ENCODE peak calls at places on chromosomes 4 and X, in nine cellular contexts. Q is LNCaP clone FGC; Y is activated CD4-positive, alpha-beta T cell treated with anti-CD3 and anti-CD28 coated beads, Interleukin-2, amount 50 U/mL, for 1 hour; F is glomerular endothelial cell; V is NCI-H187; W is memory B cell; X is naive thymus-derived CD4-positive, alpha-beta T cell; M is KBM-7; E is thoracic aorta. C is an unnamed sample.

GRCh38 chr4:115234405-115235093 is 121.1 kb upstream of the NDST4 start:
- DNase-seq in Q (peak), Y (no peak), F (no peak), V (no peak), W (no peak), X (no peak), M (peak), E (no peak), C (no peak)

GRCh38 chr4:145957307-145957706 is 18.7 kb upstream of the ZNF827 start:
- DNase-seq in Q (no peak), Y (no peak), F (no peak), V (no peak), W (no peak), X (no peak), M (no peak), E (no peak), C (no peak)

GRCh38 chr4:169037491-169037890 is 27.4 kb upstream of the CBR4 start:
- DNase-seq in Q (no peak), Y (no peak), F (no peak), V (no peak), W (no peak), X (no peak), M (no peak), E (no peak), C (no peak)

GRCh38 chr4:128379860-128380259 is 92.2 kb upstream of the PGRMC2 start:
- DNase-seq in Q (no peak), Y (no peak), F (no peak), V (no peak), W (no peak), X (no peak), M (peak), E (no peak), C (peak)

GRCh38 chr4:95508421-95508820 is 40.4 kb downstream of the UNC5C start:
- DNase-seq in Q (no peak), Y (no peak), F (no peak), V (no peak), W (no peak), X (no peak), M (no peak), E (no peak), C (no peak)

GRCh38 chrX:39199429-39199828 is 398.2 kb downstream of the MID1IP1 start:
- DNase-seq in Q (no peak), Y (no peak), F (no peak), V (no peak), W (no peak), X (no peak), M (no peak), E (no peak), C (no peak)

GRCh38 chrX:10633722-10634121 is 13.3 kb upstream of the MID1 start:
- DNase-seq in Q (no peak), Y (no peak), F (no peak), V (no peak), W (no peak), X (no peak), M (no peak), E (peak), C (no peak)

GRCh38 chr4:117064297-117064696 is 21.1 kb downstream of the TRAM1L1 start:
- DNase-seq in Q (no peak), Y (no peak), F (no peak), V (no peak), W (no peak), X (no peak), M (no peak), E (no peak), C (no peak)

GRCh38 chr4:76634239-76634638 is 199.2 kb downstream of the SHROOM3 start:
- DNase-seq in Q (no peak), Y (no peak), F (no peak), V (no peak), W (no peak), X (no peak), M (no peak), E (no peak), C (no peak)

GRCh38 chrX:133965321-133965720 is 20.1 kb downstream of the GPC3 start:
- DNase-seq in Q (no peak), Y (no peak), F (no peak), V (no peak), W (no peak), X (no peak), M (no peak), E (no peak), C (no peak)

GRCh38 chr4:109559625-109559982 is 442 bp upstream of the MCUB start:
- DNase-seq in Q (no peak), Y (peak), F (no peak), V (no peak), W (no peak), X (no peak), M (no peak), E (no peak), C (peak)

GRCh38 chr4:37758226-37758625 is 68.3 kb upstream of the PGM2 start:
- DNase-seq in Q (no peak), Y (no peak), F (no peak), V (no peak), W (no peak), X (no peak), M (peak), E (peak), C (peak)

GRCh38 chrX:132401935-132402334 is 86.9 kb downstream of the MBNL3 start:
- DNase-seq in Q (peak), Y (no peak), F (no peak), V (no peak), W (no peak), X (no peak), M (no peak), E (no peak), C (no peak)

GRCh38 chrX:18995216-18995615 is 11.3 kb upstream of the PHKA2 start:
- DNase-seq in Q (no peak), Y (no peak), F (no peak), V (no peak), W (no peak), X (no peak), M (no peak), E (no peak), C (no peak)

GRCh38 chrX:24925430-24925829 is 90.3 kb downstream of the ARX start:
- DNase-seq in Q (peak), Y (no peak), F (no peak), V (no peak), W (no peak), X (no peak), M (no peak), E (no peak), C (no peak)

GRCh38 chr4:147327322-147327721 is 153.6 kb upstream of the EDNRA start:
- DNase-seq in Q (no peak), Y (no peak), F (no peak), V (no peak), W (no peak), X (no peak), M (no peak), E (no peak), C (no peak)

GRCh38 chr4:8724436-8725070 is 132.0 kb downstream of the CPZ start:
- DNase-seq in Q (no peak), Y (no peak), F (no peak), V (no peak), W (no peak), X (no peak), M (no peak), E (no peak), C (no peak)

GRCh38 chr4:2867758-2868491 is 24.3 kb downstream of the ADD1 start:
- DNase-seq in Q (no peak), Y (no peak), F (no peak), V (no peak), W (no peak), X (no peak), M (peak), E (no peak), C (peak)

GRCh38 chr4:121658125-121658524 is 38.7 kb downstream of the ANXA5 start:
- DNase-seq in Q (no peak), Y (no peak), F (no peak), V (no peak), W (no peak), X (no peak), M (no peak), E (no peak), C (no peak)

GRCh38 chr4:117893207-117893606 is 141.1 kb upstream of the NDST3 start:
- DNase-seq in Q (no peak), Y (no peak), F (no peak), V (no peak), W (no peak), X (no peak), M (no peak), E (no peak), C (no peak)

GRCh38 chr4:5033266-5033945 is 14.1 kb upstream of the CYTL1 start:
- DNase-seq in Q (no peak), Y (no peak), F (peak), V (no peak), W (no peak), X (no peak), M (peak), E (no peak), C (no peak)

GRCh38 chr4:72194046-72194445 is 162.2 kb downstream of the NPFFR2 start:
- DNase-seq in Q (no peak), Y (no peak), F (no peak), V (no peak), W (no peak), X (no peak), M (no peak), E (no peak), C (no peak)

C was measured in body of pancreas.